ENCODE peak calls at places on chromosomes 2 and 18, in five cellular contexts. S is progenitor cell of endocrine pancreas, Z is OCI-LY7, J is BE2C, F is DND-41. O is an unnamed sample.

GRCh38 chr2:196249171-196249570 is 77.8 kb upstream of the STK17B start:
- DNase-seq in S (no peak), Z (no peak), J (no peak), F (no peak), O (no peak)

GRCh38 chr2:53417385-53417784 is 350.2 kb upstream of the CHAC2 start:
- DNase-seq in S (no peak), Z (no peak), J (no peak), F (no peak), O (no peak)

GRCh38 chr2:120611016-120611415 is 124.7 kb upstream of the GLI2 start:
- DNase-seq in S (no peak), Z (no peak), J (no peak), F (no peak), O (no peak)

GRCh38 chr2:196925445-196925767 is 1.1 kb downstream of the PGAP1 start:
- DNase-seq in S (no peak), Z (no peak), J (peak), F (no peak), O (no peak)

GRCh38 chr2:134685967-134686366 is 32.8 kb downstream of the TMEM163 start:
- DNase-seq in S (no peak), Z (no peak), J (no peak), F (no peak), O (no peak)

GRCh38 chr2:197311521-197312033 is 997 bp upstream of the ANKRD44 start:
- DNase-seq in S (no peak), Z (no peak), J (no peak), F (peak), O (no peak)

GRCh38 chr18:48304906-48305693 is 104.1 kb downstream of the ZBTB7C start:
- DNase-seq in S (no peak), Z (no peak), J (no peak), F (no peak), O (no peak)

GRCh38 chr2:203562283-203562682 is 27.2 kb upstream of the RAPH1 start:
- DNase-seq in S (no peak), Z (no peak), J (no peak), F (no peak), O (no peak)

GRCh38 chr2:240458900-240459391 is 23.5 kb downstream of the GPC1 start:
- DNase-seq in S (no peak), Z (no peak), J (peak), F (no peak), O (peak)

GRCh38 chr2:26356771-26357170 is 10.2 kb upstream of the ADGRF3 start:
- DNase-seq in S (no peak), Z (no peak), J (no peak), F (no peak), O (no peak)

GRCh38 chr18:80184243-80184772 is 63.0 kb downstream of the PARD6G start:
- DNase-seq in S (no peak), Z (no peak), J (no peak), F (no peak), O (no peak)

DNA sequence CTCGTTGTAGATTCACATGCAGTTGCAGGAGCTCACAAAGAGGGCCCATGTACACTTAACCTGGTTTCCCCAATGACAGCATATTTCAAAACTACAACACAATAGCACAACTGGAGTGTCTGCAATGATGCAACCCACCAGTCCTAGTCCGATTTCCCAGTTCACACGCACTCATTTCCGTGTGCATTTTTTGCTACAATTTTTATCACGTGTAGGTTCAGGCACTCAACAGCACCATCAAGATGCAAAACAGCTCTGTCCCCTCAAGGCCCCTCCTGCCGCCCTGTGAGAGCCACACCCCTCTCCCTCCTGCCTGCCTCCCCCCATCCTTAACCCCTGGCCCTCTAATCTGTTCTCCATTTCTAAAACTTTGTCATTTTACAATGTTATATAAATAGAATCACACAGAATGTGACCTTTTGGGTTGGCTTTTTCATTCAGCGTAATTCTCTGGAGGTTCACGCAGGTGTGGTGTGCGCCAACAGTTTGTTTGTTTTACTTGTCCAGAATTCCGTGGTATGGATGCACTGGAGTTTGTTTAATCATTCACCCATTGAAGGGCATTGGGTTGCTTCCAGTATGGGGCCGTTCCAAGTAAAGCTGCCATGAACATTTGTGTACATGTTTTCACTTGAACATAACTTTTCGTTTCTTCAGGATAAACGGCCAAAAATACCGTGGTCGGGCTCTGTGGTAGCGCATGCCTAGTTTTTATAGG is 8.4 kb downstream of the KCNIP3 start:
- DNase-seq in S (no peak), Z (no peak), J (no peak), F (no peak), O (no peak)
- TF ChIP-seq CTCF in S (no peak), Z (no peak), J (no peak), F (no peak), O (no peak)

DNA sequence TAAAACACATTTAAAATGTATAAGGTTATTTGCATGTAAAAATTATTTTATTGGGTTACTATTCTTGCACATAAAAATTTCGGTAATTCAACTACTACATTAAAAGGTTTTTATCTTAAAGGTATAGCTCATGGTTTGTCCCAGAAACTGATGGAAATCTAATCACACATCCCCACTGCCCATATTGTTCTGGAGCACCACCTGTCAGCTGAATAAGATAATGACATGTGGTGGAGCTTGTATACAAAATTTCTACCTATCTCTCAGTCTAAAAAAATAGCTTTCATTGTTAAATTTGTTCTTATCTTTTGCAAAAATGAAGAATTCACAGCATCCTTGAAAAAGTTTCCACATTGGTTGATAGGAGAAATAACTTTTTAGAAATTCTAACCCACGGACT is 18.3 kb downstream of the ERBB4 start:
- DNase-seq in S (no peak), Z (no peak), J (peak), F (no peak), O (no peak)
- TF ChIP-seq CTCF in S (peak), Z (peak), J (peak), F (peak), O (peak)

GRCh38 chr18:64645753-64646152 is 496.9 kb upstream of the LINC00305 start:
- DNase-seq in S (no peak), Z (no peak), J (no peak), F (no peak), O (no peak)
- TF ChIP-seq CTCF in S (no peak), Z (no peak), J (no peak), F (no peak), O (no peak)

DNA sequence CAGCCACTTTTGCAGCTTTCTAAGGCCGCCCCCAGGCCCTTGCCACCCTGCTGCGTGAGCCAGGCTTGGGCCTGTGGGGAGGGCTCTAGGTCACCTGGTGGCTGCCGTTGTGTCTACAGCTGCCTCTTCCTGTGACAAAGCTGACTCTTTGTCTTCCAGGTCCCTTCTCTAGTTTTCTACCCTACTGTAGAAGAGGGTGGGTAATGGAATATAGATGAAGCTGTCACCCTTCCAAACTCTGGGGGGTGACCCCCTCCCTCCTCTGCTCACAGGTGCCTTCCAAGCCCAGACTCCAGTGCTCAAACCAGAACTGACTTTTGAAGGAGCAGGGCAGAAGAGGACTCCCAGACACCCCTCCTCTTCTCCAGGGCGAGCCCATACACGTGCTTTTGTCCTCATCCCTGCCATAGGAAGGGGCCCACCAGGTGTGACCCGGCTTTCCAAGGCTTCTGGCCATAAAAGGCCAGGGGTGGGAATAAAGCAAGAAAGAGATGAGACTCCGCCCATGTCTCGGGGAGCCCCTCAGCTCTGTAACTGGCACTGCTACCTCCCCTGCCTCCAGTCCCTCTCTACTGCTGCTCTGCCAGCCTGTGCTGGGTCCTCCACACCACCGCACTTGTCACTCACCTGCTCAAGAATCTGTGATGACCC is 17.9 kb upstream of the SDC1 start:
- DNase-seq in S (no peak), Z (peak), J (peak), F (no peak), O (no peak)
- TF ChIP-seq CTCF in S (no peak), Z (no peak), J (peak), F (no peak), O (no peak)

GRCh38 chr2:199025146-199025545 is 432.6 kb downstream of the SATB2 start:
- DNase-seq in S (no peak), Z (no peak), J (no peak), F (no peak), O (no peak)

GRCh38 chr2:199015072-199015471 is 442.7 kb downstream of the SATB2 start:
- DNase-seq in S (no peak), Z (no peak), J (no peak), F (no peak), O (no peak)

GRCh38 chr2:199024224-199024623 is 433.5 kb downstream of the SATB2 start:
- DNase-seq in S (no peak), Z (no peak), J (no peak), F (no peak), O (no peak)

GRCh38 chr2:199018826-199019225 is 438.9 kb downstream of the SATB2 start:
- DNase-seq in S (no peak), Z (no peak), J (no peak), F (no peak), O (no peak)

DNA sequence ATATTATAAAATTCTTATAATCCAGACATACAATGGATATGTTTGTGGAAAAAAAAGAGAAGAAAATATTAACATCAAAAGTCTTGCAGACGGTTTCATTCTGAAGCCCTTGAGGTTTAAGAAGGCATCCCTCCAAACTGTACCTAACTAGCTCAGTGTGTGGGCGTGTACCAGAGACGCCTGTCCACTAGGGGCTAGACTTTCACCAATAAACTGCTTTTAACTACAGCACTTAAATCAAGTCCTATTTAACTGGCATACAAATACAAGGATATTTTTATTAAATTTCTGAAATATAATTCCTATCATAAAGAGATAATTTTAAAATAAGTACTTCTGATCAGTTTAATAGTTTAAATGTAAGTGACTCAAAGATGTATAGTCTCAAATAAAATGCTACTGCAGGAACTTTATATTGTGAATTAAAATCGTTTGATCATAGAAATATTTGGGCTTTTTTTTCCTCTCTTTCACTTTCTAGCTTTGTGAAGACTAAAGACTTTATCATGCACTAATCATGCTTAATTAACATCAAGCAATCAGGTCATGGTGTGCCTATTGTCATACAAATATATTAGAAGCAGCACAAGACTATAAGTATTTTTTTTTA is 437.7 kb downstream of the SATB2 start:
- DNase-seq in S (no peak), Z (peak), J (peak), F (no peak), O (peak)
- TF ChIP-seq CTCF in S (peak), Z (peak), J (peak), F (peak), O (peak)

GRCh38 chr18:40055262-40055661 is 1899.8 kb upstream of the PIK3C3 start:
- DNase-seq in S (no peak), Z (no peak), J (no peak), F (no peak), O (no peak)
- TF ChIP-seq CTCF in S (no peak), Z (no peak), J (no peak), F (no peak), O (no peak)

GRCh38 chr2:16216555-16216938 is 276.2 kb downstream of the MYCN start:
- DNase-seq in S (no peak), Z (no peak), J (peak), F (no peak), O (no peak)

GRCh38 chr2:16218161-16218560 is 277.8 kb downstream of the MYCN start:
- DNase-seq in S (no peak), Z (no peak), J (peak), F (no peak), O (no peak)

GRCh38 chr2:16219292-16219975 is 279.1 kb downstream of the MYCN start:
- DNase-seq in S (no peak), Z (no peak), J (peak), F (no peak), O (no peak)

GRCh38 chr2:16217271-16217670 is 276.9 kb downstream of the MYCN start:
- DNase-seq in S (no peak), Z (no peak), J (peak), F (no peak), O (no peak)

GRCh38 chr2:16218651-16219050 is 278.3 kb downstream of the MYCN start:
- DNase-seq in S (no peak), Z (peak), J (peak), F (no peak), O (peak)
- TF ChIP-seq CTCF in S (peak), Z (peak), J (no peak), F (peak), O (peak)

O was measured in nephron progenitor cell.